ENCODE peak calls at places on chromosome 10, in five cellular contexts. H, Y, L, P and Z are unnamed samples.

GRCh38 chr10:4848341-4849041 is 22.5 kb downstream of the AKR1E2 start:
- DNase-seq in P (no peak), H (no peak), Y (no peak), L (no peak), Z (no peak)

GRCh38 chr10:103595933-103596726 is 102.6 kb downstream of the NEURL1 start:
- DNase-seq in L (no peak), P (no peak), H (no peak), Y (no peak), Z (no peak)

GRCh38 chr10:44981172-44982113 is 2.8 kb upstream of the DEPP1 start:
- DNase-seq in P (peak; percentile 78), H (peak; percentile 70), L (no peak), Y (peak; percentile 69), Z (peak; percentile 82)

GRCh38 chr10:132396495-132397035 is 435 bp upstream of the PWWP2B start:
- DNase-seq in H (no peak), P (peak; percentile 34), L (peak; percentile 30), Y (no peak), Z (no peak)

GRCh38 chr10:123377883-123378282 is 223.7 kb downstream of the BUB3 start:
- DNase-seq in Y (no peak), P (peak; percentile 65), H (no peak), L (no peak), Z (peak; percentile 10)

GRCh38 chr10:126598009-126598408 is 72.5 kb downstream of the C10orf90 start:
- DNase-seq in H (peak; percentile 70), Y (no peak), P (peak; percentile 72), L (peak; percentile 11), Z (no peak)

GRCh38 chr10:68224810-68225209 is 7.1 kb downstream of the ATOH7 start:
- DNase-seq in P (peak; percentile 44), H (no peak), L (no peak), Y (no peak), Z (peak; percentile 57)

GRCh38 chr10:118754132-118754555 is 626 bp downstream of the CACUL1 start:
- DNase-seq in Y (no peak), H (peak; percentile 65), P (peak; percentile 62), L (no peak), Z (no peak)

GRCh38 chr10:110821508-110821907 is 50.2 kb upstream of the PDCD4 start:
- DNase-seq in P (no peak), L (no peak), H (peak; percentile 66), Y (no peak), Z (no peak)

GRCh38 chr10:87505366-87506113 is 847 bp downstream of the MINPP1 start:
- DNase-seq in Y (no peak), L (peak; percentile 17), H (peak; percentile 77), P (peak; percentile 62), Z (no peak)

GRCh38 chr10:88676283-88677060 is 12.2 kb downstream of the LIPF start:
- DNase-seq in L (no peak), H (no peak), Y (no peak), P (no peak), Z (no peak)

GRCh38 chr10:7408494-7409044 is 2.3 kb downstream of the SFMBT2 start:
- DNase-seq in L (peak; percentile 40), Y (no peak), P (peak; percentile 3), H (peak; percentile 73), Z (no peak)

GRCh38 chr10:4725917-4726606 is 99.9 kb upstream of the AKR1E2 start:
- DNase-seq in Y (peak; percentile 75), L (no peak), H (no peak), P (peak; percentile 65), Z (peak; percentile 69)

GRCh38 chr10:132307823-132308587 is at the start of gene STK32C:
- DNase-seq in L (peak; percentile 77), H (peak; percentile 96), Y (no peak), P (peak; percentile 88), Z (peak; percentile 41)

GRCh38 chr10:103451871-103452713 is at the start of gene CALHM2:
- DNase-seq in Y (no peak), L (peak; percentile 44), H (peak; percentile 79), P (peak; percentile 43), Z (no peak)

GRCh38 chr10:83448013-83448412 is 691.3 kb upstream of the GHITM start:
- DNase-seq in Y (no peak), L (no peak), P (no peak), H (no peak), Z (no peak)

GRCh38 chr10:72061491-72061890 is 26.9 kb downstream of the SPOCK2 start:
- DNase-seq in Y (no peak), L (no peak), H (no peak), P (no peak), Z (no peak)

GRCh38 chr10:58963723-58964124 is 212.7 kb upstream of the PHYHIPL start:
- DNase-seq in L (no peak), H (no peak), P (no peak), Y (no peak), Z (no peak)

GRCh38 chr10:103648231-103648950 is 154.9 kb downstream of the NEURL1 start:
- DNase-seq in P (no peak), Y (no peak), L (no peak), H (peak; percentile 33), Z (no peak)

GRCh38 chr10:24344279-24344678 is 135.3 kb downstream of the KIAA1217 start:
- DNase-seq in H (no peak), Y (peak; percentile 91), L (peak; percentile 52), P (peak; percentile 91), Z (peak; percentile 73)

GRCh38 chr10:113576853-113577252 is 24.0 kb downstream of the HABP2 start:
- DNase-seq in H (no peak), P (peak; percentile 62), Y (no peak), L (peak; percentile 2), Z (no peak)

GRCh38 chr10:42981358-42982236 is 95.3 kb upstream of the RET start:
- DNase-seq in H (peak; percentile 86), P (no peak), L (no peak), Y (no peak), Z (no peak)

GRCh38 chr10:88979153-88979562 is 11.4 kb upstream of the FAS start:
- DNase-seq in H (peak; percentile 39), P (peak; percentile 67), Y (no peak), L (no peak), Z (no peak)

GRCh38 chr10:45437587-45438456 is 63.8 kb downstream of the ALOX5 start:
- DNase-seq in Y (no peak), P (peak; percentile 10), H (no peak), L (peak; percentile 27), Z (no peak)

GRCh38 chr10:103928784-103929183 is 10.8 kb upstream of the STN1 start:
- DNase-seq in H (no peak), Y (no peak), P (no peak), L (no peak), Z (no peak)

GRCh38 chr10:101066146-101066889 is 4.5 kb downstream of the KAZALD1 start:
- DNase-seq in H (peak; percentile 71), P (peak; percentile 87), L (no peak), Y (no peak), Z (no peak)

GRCh38 chr10:43861966-43862751 is 213.5 kb upstream of the ZNF32 start:
- DNase-seq in P (peak; percentile 89), H (no peak), Y (no peak), L (no peak), Z (no peak)

GRCh38 chr10:107139237-107139636 is 25.3 kb downstream of the SORCS1 start:
- DNase-seq in L (no peak), Y (no peak), P (no peak), H (no peak), Z (no peak)

GRCh38 chr10:29177266-29177832 is 111.5 kb upstream of the LYZL1 start:
- DNase-seq in H (no peak), Y (no peak), P (no peak), L (no peak), Z (no peak)

GRCh38 chr10:90199098-90199497 is 497.7 kb downstream of the KIF20B start:
- DNase-seq in H (no peak), L (no peak), Y (no peak), P (no peak), Z (no peak)

GRCh38 chr10:43287056-43288007 is 20.5 kb upstream of the RASGEF1A start:
- DNase-seq in Y (peak; percentile 44), P (peak; percentile 86), L (peak; percentile 70), H (no peak), Z (peak; percentile 67)

GRCh38 chr10:84818956-84819355 is 490.6 kb downstream of the CCSER2 start:
- DNase-seq in H (no peak), L (no peak), Y (no peak), P (no peak), Z (no peak)

GRCh38 chr10:73586583-73586984 is 4.6 kb downstream of the USP54 start:
- DNase-seq in P (peak; percentile 49), H (peak; percentile 59), L (peak; percentile 48), Y (no peak), Z (no peak)

GRCh38 chr10:43816351-43817321 is 168.0 kb upstream of the ZNF32 start:
- DNase-seq in P (no peak), H (no peak), Y (no peak), L (peak; percentile 47), Z (no peak)

GRCh38 chr10:80373566-80373965 is 17.0 kb downstream of the DYDC2 start:
- DNase-seq in L (no peak), P (no peak), H (no peak), Y (no peak), Z (no peak)

GRCh38 chr10:128009357-128009756 is 102.5 kb downstream of the PTPRE start:
- DNase-seq in L (no peak), H (no peak), P (no peak), Y (no peak), Z (no peak)